ENCODE peak calls at places on chromosomes 7 and 10, in seven cellular contexts. One of them, this sample, is unnamed. For H3K9me3, the result is how much of the 10 kb centered on the place peaks cover.

GRCh38 chr10:71471957-71472365 is 75.2 kb downstream of the CDH23 start:
- DNase-seq in CD8-positive, alpha-beta T cell: no peak
- DNase-seq in MM.1S: no peak
- DNase-seq in AG04450: no peak
- DNase-seq in tibial nerve: no peak
- DNase-seq in HCT116: no peak
- DNase-seq in uterus: no peak
- DNase-seq in this sample: no peak

GRCh38 chr7:132815130-132815529 is 238.9 kb upstream of the PLXNA4 start:
- DNase-seq in CD8-positive, alpha-beta T cell: no peak
- DNase-seq in MM.1S: no peak
- DNase-seq in AG04450: no peak
- DNase-seq in tibial nerve: no peak
- DNase-seq in HCT116: no peak
- DNase-seq in uterus: no peak
- DNase-seq in this sample: no peak

GRCh38 chr10:77173615-77174461 is 463.8 kb downstream of the KCNMA1 start:
- DNase-seq in CD8-positive, alpha-beta T cell: peak
- DNase-seq in MM.1S: peak
- DNase-seq in AG04450: peak
- DNase-seq in tibial nerve: peak
- DNase-seq in HCT116: peak
- DNase-seq in uterus: peak
- DNase-seq in this sample: peak

GRCh38 chr7:120842131-120842621 is 15.8 kb downstream of the TSPAN12 start:
- DNase-seq in CD8-positive, alpha-beta T cell: no peak
- DNase-seq in MM.1S: no peak
- DNase-seq in AG04450: no peak
- DNase-seq in tibial nerve: no peak
- DNase-seq in HCT116: no peak
- DNase-seq in uterus: no peak
- DNase-seq in this sample: no peak

GRCh38 chr7:44867073-44867990 is 18.0 kb downstream of the PURB start:
- DNase-seq in CD8-positive, alpha-beta T cell: no peak
- DNase-seq in MM.1S: no peak
- DNase-seq in AG04450: peak
- DNase-seq in tibial nerve: no peak
- DNase-seq in HCT116: peak
- DNase-seq in uterus: peak
- DNase-seq in this sample: no peak

GRCh38 chr10:95540514-95541052 is 20.6 kb downstream of the SORBS1 start:
- DNase-seq in CD8-positive, alpha-beta T cell: no peak
- DNase-seq in MM.1S: no peak
- DNase-seq in AG04450: no peak
- DNase-seq in tibial nerve: no peak
- DNase-seq in HCT116: no peak
- DNase-seq in uterus: no peak
- DNase-seq in this sample: no peak

GRCh38 chr10:75532253-75532924 is 101.0 kb downstream of the LRMDA start:
- DNase-seq in CD8-positive, alpha-beta T cell: no peak
- DNase-seq in MM.1S: no peak
- DNase-seq in AG04450: no peak
- DNase-seq in tibial nerve: no peak
- DNase-seq in HCT116: no peak
- DNase-seq in uterus: no peak
- DNase-seq in this sample: no peak

GRCh38 chr10:18149401-18149800 is 9.2 kb downstream of the CACNB2 start:
- DNase-seq in CD8-positive, alpha-beta T cell: no peak
- DNase-seq in MM.1S: no peak
- DNase-seq in AG04450: no peak
- DNase-seq in tibial nerve: no peak
- DNase-seq in HCT116: no peak
- DNase-seq in uterus: no peak
- DNase-seq in this sample: no peak

GRCh38 chr10:92667078-92667477 is 22.7 kb upstream of the HHEX start:
- DNase-seq in CD8-positive, alpha-beta T cell: no peak
- DNase-seq in MM.1S: no peak
- DNase-seq in AG04450: no peak
- DNase-seq in tibial nerve: no peak
- DNase-seq in HCT116: no peak
- DNase-seq in uterus: no peak
- DNase-seq in this sample: no peak

GRCh38 chr10:72323108-72323932 is 31.4 kb downstream of the DNAJB12 start:
- DNase-seq in CD8-positive, alpha-beta T cell: no peak
- DNase-seq in MM.1S: no peak
- DNase-seq in AG04450: no peak
- DNase-seq in tibial nerve: no peak
- DNase-seq in HCT116: no peak
- DNase-seq in uterus: no peak
- DNase-seq in this sample: no peak

DNA sequence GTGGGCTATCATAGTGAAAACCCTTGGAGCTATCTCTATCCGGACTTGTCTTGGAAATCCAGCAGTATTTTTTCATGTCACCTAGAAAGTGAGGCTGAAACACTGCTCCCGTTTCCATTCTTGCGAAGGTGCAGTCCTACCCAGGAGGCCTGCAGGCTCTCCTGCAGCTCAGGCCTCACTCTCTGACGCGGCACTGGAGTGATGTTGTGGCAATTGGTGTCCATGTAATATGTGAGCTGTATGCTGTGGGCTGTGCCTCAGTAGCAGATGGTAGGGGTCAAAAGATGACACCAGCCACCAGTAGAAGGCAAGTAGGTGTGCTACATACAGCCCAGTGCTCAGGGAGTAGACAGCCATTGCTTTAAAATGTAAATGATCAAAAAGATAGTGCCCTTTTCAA is 28.1 kb upstream of the ZNF680 start:
- DNase-seq in CD8-positive, alpha-beta T cell: no peak
- DNase-seq in MM.1S: no peak
- DNase-seq in AG04450: no peak
- DNase-seq in tibial nerve: no peak
- DNase-seq in HCT116: no peak
- DNase-seq in uterus: no peak
- DNase-seq in this sample: no peak
- H3K9me3 ChIP-seq in CD8-positive, alpha-beta T cell: under half
- H3K9me3 ChIP-seq in MM.1S: under half
- H3K9me3 ChIP-seq in AG04450: under half
- H3K9me3 ChIP-seq in tibial nerve: under half
- H3K9me3 ChIP-seq in HCT116: under half
- H3K9me3 ChIP-seq in uterus: under half
- H3K9me3 ChIP-seq in this sample: under half

GRCh38 chr10:106086391-106086790 is 1078.1 kb downstream of the SORCS1 start:
- DNase-seq in CD8-positive, alpha-beta T cell: no peak
- DNase-seq in MM.1S: no peak
- DNase-seq in AG04450: no peak
- DNase-seq in tibial nerve: no peak
- DNase-seq in HCT116: no peak
- DNase-seq in uterus: no peak
- DNase-seq in this sample: no peak

DNA sequence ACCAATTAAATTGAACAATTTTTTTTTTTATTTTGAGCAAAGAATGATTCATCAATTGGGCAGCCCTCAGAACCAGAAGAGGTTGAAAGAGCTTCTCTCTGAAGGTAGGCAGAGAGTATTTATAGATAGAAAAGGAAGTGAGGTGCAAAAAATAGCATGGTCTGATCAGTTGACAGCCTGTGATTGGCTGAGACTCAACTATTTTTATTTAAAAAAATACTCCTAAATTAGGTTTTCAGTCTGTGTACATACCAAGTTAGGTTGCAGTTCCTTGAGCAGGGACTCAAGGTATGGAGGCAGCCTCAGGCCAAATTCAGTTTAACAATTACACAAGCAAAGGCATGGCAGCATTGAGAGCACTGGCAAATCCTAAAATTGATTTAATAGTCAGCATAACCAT is 1074.7 kb downstream of the SORCS1 start:
- DNase-seq in CD8-positive, alpha-beta T cell: no peak
- DNase-seq in MM.1S: peak
- DNase-seq in AG04450: no peak
- DNase-seq in tibial nerve: no peak
- DNase-seq in HCT116: no peak
- DNase-seq in uterus: no peak
- DNase-seq in this sample: no peak
- H3K9me3 ChIP-seq in CD8-positive, alpha-beta T cell: under half
- H3K9me3 ChIP-seq in MM.1S: under half
- H3K9me3 ChIP-seq in AG04450: under half
- H3K9me3 ChIP-seq in tibial nerve: under half
- H3K9me3 ChIP-seq in HCT116: under half
- H3K9me3 ChIP-seq in uterus: under half
- H3K9me3 ChIP-seq in this sample: under half

GRCh38 chr7:68265258-68265657 is 1268.6 kb downstream of the TYW1 start:
- DNase-seq in CD8-positive, alpha-beta T cell: no peak
- DNase-seq in MM.1S: no peak
- DNase-seq in AG04450: no peak
- DNase-seq in tibial nerve: no peak
- DNase-seq in HCT116: no peak
- DNase-seq in uterus: no peak
- DNase-seq in this sample: no peak

GRCh38 chr7:68272507-68272906 is 1275.9 kb downstream of the TYW1 start:
- DNase-seq in CD8-positive, alpha-beta T cell: no peak
- DNase-seq in MM.1S: no peak
- DNase-seq in AG04450: no peak
- DNase-seq in tibial nerve: no peak
- DNase-seq in HCT116: no peak
- DNase-seq in uterus: no peak
- DNase-seq in this sample: no peak

GRCh38 chr7:68266004-68266579 is 1269.5 kb downstream of the TYW1 start:
- DNase-seq in CD8-positive, alpha-beta T cell: no peak
- DNase-seq in MM.1S: no peak
- DNase-seq in AG04450: no peak
- DNase-seq in tibial nerve: no peak
- DNase-seq in HCT116: no peak
- DNase-seq in uterus: no peak
- DNase-seq in this sample: no peak

GRCh38 chr7:68267486-68267885 is 1270.9 kb downstream of the TYW1 start:
- DNase-seq in CD8-positive, alpha-beta T cell: no peak
- DNase-seq in MM.1S: no peak
- DNase-seq in AG04450: no peak
- DNase-seq in tibial nerve: no peak
- DNase-seq in HCT116: no peak
- DNase-seq in uterus: no peak
- DNase-seq in this sample: no peak

DNA sequence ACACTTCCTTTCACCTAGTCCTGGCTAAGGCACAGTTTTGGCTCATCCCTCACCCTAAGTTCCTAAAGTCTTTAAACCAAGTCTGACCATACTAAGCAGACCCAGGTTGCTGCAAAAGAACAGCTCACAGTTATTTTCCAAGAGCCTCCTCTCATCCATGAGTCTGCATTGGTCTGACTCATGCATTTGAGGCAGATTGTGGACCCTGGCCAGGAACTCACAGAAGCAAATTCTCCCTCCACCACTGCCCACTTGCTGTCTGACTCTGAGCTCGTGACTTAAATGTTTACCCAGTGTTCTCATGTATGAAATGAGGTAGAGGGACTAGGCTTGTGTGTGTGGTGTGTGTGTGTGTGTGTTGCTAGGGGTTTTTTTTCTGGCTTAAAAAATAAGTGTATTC is 1272.8 kb downstream of the TYW1 start:
- DNase-seq in CD8-positive, alpha-beta T cell: no peak
- DNase-seq in MM.1S: no peak
- DNase-seq in AG04450: no peak
- DNase-seq in tibial nerve: no peak
- DNase-seq in HCT116: no peak
- DNase-seq in uterus: no peak
- DNase-seq in this sample: no peak
- H3K9me3 ChIP-seq in CD8-positive, alpha-beta T cell: under half
- H3K9me3 ChIP-seq in MM.1S: under half
- H3K9me3 ChIP-seq in AG04450: under half
- H3K9me3 ChIP-seq in tibial nerve: under half
- H3K9me3 ChIP-seq in HCT116: under half
- H3K9me3 ChIP-seq in uterus: under half
- H3K9me3 ChIP-seq in this sample: under half

GRCh38 chr10:132975976-132976682 is 33.8 kb upstream of the CFAP46 start:
- DNase-seq in CD8-positive, alpha-beta T cell: no peak
- DNase-seq in MM.1S: no peak
- DNase-seq in AG04450: no peak
- DNase-seq in tibial nerve: no peak
- DNase-seq in HCT116: no peak
- DNase-seq in uterus: no peak
- DNase-seq in this sample: no peak
- H3K9me3 ChIP-seq in CD8-positive, alpha-beta T cell: under half
- H3K9me3 ChIP-seq in MM.1S: under half
- H3K9me3 ChIP-seq in AG04450: under half
- H3K9me3 ChIP-seq in tibial nerve: under half
- H3K9me3 ChIP-seq in HCT116: under half
- H3K9me3 ChIP-seq in uterus: under half
- H3K9me3 ChIP-seq in this sample: under half